ENCODE peak calls at places on chromosome 3, in five cellular contexts. V is left cardiac atrium, J is GM23248, I is heart left ventricle, H is amniotic epithelial cell. N is an unnamed sample.

GRCh38 chr3:12681586-12682371 is 17.9 kb upstream of the RAF1 start:
- DNase-seq in V (no peak), J (peak), I (peak), H (peak), N (no peak)

GRCh38 chr3:88985491-88985890 is 121.9 kb upstream of the EPHA3 start:
- DNase-seq in V (no peak), J (no peak), I (no peak), H (peak), N (no peak)

GRCh38 chr3:158106773-158107461 is 697 bp upstream of the SHOX2 start:
- DNase-seq in V (peak), J (peak), I (no peak), H (no peak), N (no peak)

GRCh38 chr3:13718437-13718836 is 161.4 kb downstream of the WNT7A start:
- DNase-seq in V (no peak), J (no peak), I (peak), H (no peak), N (peak)

GRCh38 chr3:24494616-24495333 is at the start of gene THRB:
- DNase-seq in V (peak), J (peak), I (peak), H (no peak), N (peak)

GRCh38 chr3:137854498-137855285 is 90.6 kb downstream of the SOX14 start:
- DNase-seq in V (no peak), J (no peak), I (no peak), H (no peak), N (no peak)

GRCh38 chr3:127556565-127556964 is 34.0 kb downstream of the TPRA1 start:
- DNase-seq in V (no peak), J (no peak), I (no peak), H (no peak), N (no peak)

GRCh38 chr3:52533623-52534280 is at the start of gene NT5DC2:
- DNase-seq in V (peak), J (peak), I (peak), H (peak), N (peak)

GRCh38 chr3:121894191-121894990 is at the start of gene SLC15A2:
- DNase-seq in V (peak), J (no peak), I (peak), H (no peak), N (no peak)

GRCh38 chr3:10503217-10503796 is 2.1 kb downstream of the ATP2B2 start:
- DNase-seq in V (no peak), J (no peak), I (no peak), H (no peak), N (no peak)

GRCh38 chr3:107283948-107284347 is 93.3 kb upstream of the CCDC54 start:
- DNase-seq in V (no peak), J (no peak), I (no peak), H (peak), N (no peak)

GRCh38 chr3:136135039-136135802 is 60.9 kb downstream of the MSL2 start:
- DNase-seq in V (no peak), J (no peak), I (no peak), H (peak), N (no peak)

GRCh38 chr3:46829699-46830208 is 33.5 kb downstream of the MYL3 start:
- DNase-seq in V (no peak), J (no peak), I (no peak), H (no peak), N (no peak)

GRCh38 chr3:165193392-165194268 is 2.6 kb downstream of the SLITRK3 start:
- DNase-seq in V (no peak), J (no peak), I (no peak), H (no peak), N (no peak)

GRCh38 chr3:74651239-74651638 is 36.8 kb upstream of the CNTN3 start:
- DNase-seq in V (no peak), J (peak), I (no peak), H (no peak), N (no peak)

GRCh38 chr3:179551383-179551782 is 11.3 kb upstream of the ACTL6A start:
- DNase-seq in V (no peak), J (no peak), I (no peak), H (no peak), N (no peak)

GRCh38 chr3:103899328-103899727 is 1464.5 kb downstream of the ZPLD1 start:
- DNase-seq in V (no peak), J (no peak), I (no peak), H (no peak), N (no peak)

GRCh38 chr3:148513066-148513671 is 184.5 kb upstream of the AGTR1 start:
- DNase-seq in V (no peak), J (peak), I (no peak), H (peak), N (no peak)